ENCODE peak calls at places on chromosomes 2 and 18, in four cellular contexts. One of them, this sample, is unnamed.
A peak's percentile ranks its signal among the peaks of the same experiment; 100 is the strongest.

GRCh38 chr2:60745761-60746160 is 10.3 kb upstream of the PAPOLG start:
- DNase-seq in uterus: no peak
- DNase-seq in endothelial cell of umbilical vein: no peak
- DNase-seq in upper lobe of left lung: no peak
- DNase-seq in this sample: no peak

GRCh38 chr2:240996161-240996833 is 2.1 kb upstream of the SNED1 start:
- DNase-seq in upper lobe of left lung: no peak
- DNase-seq in uterus: no peak
- DNase-seq in endothelial cell of umbilical vein: no peak
- DNase-seq in this sample: peak; percentile 81

GRCh38 chr2:23637011-23637778 is 252.2 kb downstream of the KLHL29 start:
- DNase-seq in uterus: peak; percentile 41
- DNase-seq in endothelial cell of umbilical vein: peak; percentile 74
- DNase-seq in upper lobe of left lung: no peak
- DNase-seq in this sample: no peak

GRCh38 chr18:23826850-23827620 is 137.8 kb downstream of the LAMA3 start:
- DNase-seq in endothelial cell of umbilical vein: peak; percentile 45
- DNase-seq in upper lobe of left lung: no peak
- DNase-seq in uterus: no peak
- DNase-seq in this sample: no peak

GRCh38 chr2:138922973-138923563 is 142.9 kb upstream of the NXPH2 start:
- DNase-seq in endothelial cell of umbilical vein: peak; percentile 15
- DNase-seq in uterus: no peak
- DNase-seq in upper lobe of left lung: no peak
- DNase-seq in this sample: no peak

GRCh38 chr2:6932833-6933232 is 15.6 kb downstream of the RNF144A start:
- DNase-seq in upper lobe of left lung: no peak
- DNase-seq in endothelial cell of umbilical vein: no peak
- DNase-seq in uterus: no peak
- DNase-seq in this sample: no peak

GRCh38 chr18:13246121-13246520 is 27.6 kb downstream of the LDLRAD4 start:
- DNase-seq in uterus: no peak
- DNase-seq in upper lobe of left lung: no peak
- DNase-seq in endothelial cell of umbilical vein: no peak
- DNase-seq in this sample: no peak

GRCh38 chr18:51610481-51610880 is 413.0 kb upstream of the MEX3C start:
- DNase-seq in uterus: no peak
- DNase-seq in endothelial cell of umbilical vein: no peak
- DNase-seq in upper lobe of left lung: no peak
- DNase-seq in this sample: no peak

GRCh38 chr2:120231974-120232635 is 8.9 kb upstream of the TMEM185B start:
- DNase-seq in uterus: peak; percentile 22
- DNase-seq in endothelial cell of umbilical vein: no peak
- DNase-seq in upper lobe of left lung: no peak
- DNase-seq in this sample: no peak

GRCh38 chr2:73259704-73260337 is 24.5 kb downstream of the FBXO41 start:
- DNase-seq in upper lobe of left lung: no peak
- DNase-seq in uterus: no peak
- DNase-seq in endothelial cell of umbilical vein: no peak
- DNase-seq in this sample: no peak

GRCh38 chr2:24926602-24927252 is 6.7 kb upstream of the ADCY3 start:
- DNase-seq in upper lobe of left lung: peak; percentile 85
- DNase-seq in uterus: peak; percentile 74
- DNase-seq in endothelial cell of umbilical vein: no peak
- DNase-seq in this sample: peak; percentile 76

GRCh38 chr2:187453078-187453641 is 5.1 kb upstream of the CALCRL start:
- DNase-seq in endothelial cell of umbilical vein: peak; percentile 68
- DNase-seq in uterus: no peak
- DNase-seq in upper lobe of left lung: no peak
- DNase-seq in this sample: no peak

GRCh38 chr2:226317970-226318369 is 481.6 kb downstream of the IRS1 start:
- DNase-seq in uterus: no peak
- DNase-seq in endothelial cell of umbilical vein: no peak
- DNase-seq in upper lobe of left lung: no peak
- DNase-seq in this sample: no peak

GRCh38 chr2:20429528-20429927 is 17.3 kb upstream of the RHOB start:
- DNase-seq in upper lobe of left lung: no peak
- DNase-seq in uterus: no peak
- DNase-seq in endothelial cell of umbilical vein: no peak
- DNase-seq in this sample: peak; percentile 68

GRCh38 chr18:56992777-56993176 is 154.1 kb upstream of the BOD1L2 start:
- DNase-seq in endothelial cell of umbilical vein: no peak
- DNase-seq in uterus: no peak
- DNase-seq in upper lobe of left lung: no peak
- DNase-seq in this sample: no peak

GRCh38 chr2:74502720-74503505 is 3.5 kb upstream of the LBX2 start:
- DNase-seq in endothelial cell of umbilical vein: peak; percentile 86
- DNase-seq in upper lobe of left lung: peak; percentile 93
- DNase-seq in uterus: peak; percentile 69
- DNase-seq in this sample: peak; percentile 97

GRCh38 chr18:73577365-73577764 is 570.3 kb downstream of the FBXO15 start:
- DNase-seq in endothelial cell of umbilical vein: no peak
- DNase-seq in uterus: no peak
- DNase-seq in upper lobe of left lung: no peak
- DNase-seq in this sample: no peak

GRCh38 chr2:231326404-231326803 is 69.1 kb upstream of the B3GNT7 start:
- DNase-seq in upper lobe of left lung: no peak
- DNase-seq in uterus: no peak
- DNase-seq in endothelial cell of umbilical vein: no peak
- DNase-seq in this sample: peak; percentile 39

GRCh38 chr2:57937456-57937855 is 109.2 kb upstream of the VRK2 start:
- DNase-seq in uterus: no peak
- DNase-seq in upper lobe of left lung: no peak
- DNase-seq in endothelial cell of umbilical vein: no peak
- DNase-seq in this sample: no peak

GRCh38 chr2:225806105-225806504 is 406.6 kb downstream of the NYAP2 start:
- DNase-seq in uterus: no peak
- DNase-seq in endothelial cell of umbilical vein: no peak
- DNase-seq in upper lobe of left lung: no peak
- DNase-seq in this sample: no peak

DNA sequence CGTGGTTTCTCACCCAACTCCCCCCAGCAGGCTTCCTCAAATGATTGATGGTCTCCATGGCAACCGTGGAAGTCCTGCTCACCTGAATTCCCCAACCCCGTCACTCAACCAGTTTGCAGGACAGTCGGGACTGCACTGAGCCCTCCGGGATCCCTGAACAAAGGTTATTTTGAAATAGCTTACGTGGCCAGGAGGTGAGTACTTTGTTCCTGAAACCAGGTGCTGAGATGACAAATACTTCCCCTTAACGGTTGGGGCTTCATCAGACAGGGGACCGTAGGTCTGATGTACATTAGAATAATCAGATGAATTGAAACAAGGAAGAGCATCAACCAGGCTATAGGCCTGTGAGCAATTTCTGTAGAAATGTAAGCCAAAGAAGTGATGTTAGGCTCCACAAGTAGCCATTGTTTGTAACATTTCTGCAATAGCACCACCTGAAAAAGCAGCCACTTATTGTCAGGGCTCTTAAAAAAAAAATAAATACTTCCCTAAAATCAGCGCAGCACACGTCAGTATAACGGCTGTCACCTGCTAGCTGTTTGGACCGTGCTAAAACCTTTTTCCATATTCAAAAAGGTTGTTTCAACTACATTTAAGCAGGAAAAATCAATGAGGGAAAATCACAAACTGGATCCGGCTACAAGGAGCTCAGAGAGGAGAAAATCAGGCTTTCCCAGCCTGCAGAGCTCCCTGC is 206.4 kb upstream of the ID2 start:
- DNase-seq in upper lobe of left lung: no peak
- DNase-seq in uterus: no peak
- DNase-seq in endothelial cell of umbilical vein: no peak
- DNase-seq in this sample: no peak
- H3K4me3 ChIP-seq in upper lobe of left lung: no peak overlapping the region
- H3K4me3 ChIP-seq in uterus: no peak overlapping the region
- H3K4me3 ChIP-seq in endothelial cell of umbilical vein: no peak overlapping the region
- H3K4me3 ChIP-seq in this sample: no peak overlapping the region

GRCh38 chr2:159713691-159714585 is 1.6 kb downstream of the MARCHF7 start:
- DNase-seq in uterus: no peak
- DNase-seq in endothelial cell of umbilical vein: peak; percentile 56
- DNase-seq in upper lobe of left lung: no peak
- DNase-seq in this sample: no peak
- TF ChIP-seq POLR2A in uterus: no peak
- TF ChIP-seq POLR2A in endothelial cell of umbilical vein: no peak
- TF ChIP-seq POLR2A in upper lobe of left lung: no peak
- TF ChIP-seq POLR2A in this sample: no peak

GRCh38 chr18:50466634-50467033 is 91.8 kb downstream of the SKA1 start:
- DNase-seq in uterus: no peak
- DNase-seq in upper lobe of left lung: no peak
- DNase-seq in endothelial cell of umbilical vein: no peak
- DNase-seq in this sample: no peak
- TF ChIP-seq CTCF in uterus: no peak
- TF ChIP-seq CTCF in upper lobe of left lung: no peak
- TF ChIP-seq CTCF in endothelial cell of umbilical vein: no peak
- TF ChIP-seq CTCF in this sample: no peak

GRCh38 chr2:45007356-45007755 is 1.9 kb downstream of the SIX2 start:
- DNase-seq in upper lobe of left lung: no peak
- DNase-seq in uterus: no peak
- DNase-seq in endothelial cell of umbilical vein: no peak
- DNase-seq in this sample: no peak

GRCh38 chr2:45004569-45005181 is 4.6 kb downstream of the SIX2 start:
- DNase-seq in endothelial cell of umbilical vein: no peak
- DNase-seq in uterus: no peak
- DNase-seq in upper lobe of left lung: peak; percentile 58
- DNase-seq in this sample: peak; percentile 85

GRCh38 chr2:45005261-45006002 is 3.8 kb downstream of the SIX2 start:
- DNase-seq in upper lobe of left lung: peak; percentile 73
- DNase-seq in uterus: no peak
- DNase-seq in endothelial cell of umbilical vein: no peak
- DNase-seq in this sample: no peak

GRCh38 chr2:45006942-45007287 is 2.3 kb downstream of the SIX2 start:
- DNase-seq in upper lobe of left lung: no peak
- DNase-seq in endothelial cell of umbilical vein: no peak
- DNase-seq in uterus: no peak
- DNase-seq in this sample: no peak

DNA sequence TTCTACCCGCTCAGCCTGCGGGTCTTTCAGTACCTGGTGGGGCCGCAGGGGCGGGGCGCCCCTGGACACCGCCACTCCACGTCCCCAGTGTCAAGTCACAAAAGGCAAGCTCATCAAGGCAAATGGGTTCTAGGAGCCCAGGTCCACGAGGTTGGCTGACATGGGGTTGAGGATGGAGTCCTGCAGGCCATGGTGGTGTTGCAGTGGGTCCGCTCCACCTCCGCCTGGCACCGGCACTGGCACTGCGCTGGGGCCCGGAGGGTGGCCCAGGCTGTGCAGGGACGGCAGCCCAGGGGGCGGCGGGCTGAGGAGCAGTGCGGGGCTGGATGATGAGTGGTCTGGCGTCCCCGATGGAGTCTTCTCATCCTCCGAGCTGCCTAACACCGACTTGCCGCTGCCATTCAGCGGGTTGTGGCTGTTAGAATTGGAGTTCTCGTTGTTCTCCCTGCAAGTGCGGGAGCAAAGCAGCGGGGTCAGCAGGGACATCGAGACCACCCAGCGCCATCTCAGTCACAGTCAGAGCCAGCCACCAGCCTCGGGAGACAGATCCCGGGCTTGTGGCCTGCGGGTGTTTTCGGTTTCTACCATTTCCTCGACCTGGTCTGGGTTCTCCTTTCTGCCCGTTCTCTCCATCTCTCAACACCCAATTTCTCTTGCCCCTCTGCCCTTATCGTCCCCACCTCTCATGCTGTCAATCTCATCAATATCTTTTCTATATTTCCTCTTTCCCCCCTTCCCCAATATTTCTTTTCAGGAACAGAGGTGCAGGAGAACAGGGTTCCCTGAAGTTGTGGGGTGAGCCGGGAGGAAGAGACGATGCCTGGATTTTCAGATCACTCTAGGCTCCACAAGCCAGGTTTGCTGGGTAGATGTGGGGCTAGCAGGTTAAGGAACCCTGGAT is 3.0 kb downstream of the SIX2 start:
- DNase-seq in endothelial cell of umbilical vein: no peak
- DNase-seq in upper lobe of left lung: peak; percentile 70
- DNase-seq in uterus: no peak
- DNase-seq in this sample: no peak
- H3K4me3 ChIP-seq in endothelial cell of umbilical vein: no peak overlapping the region
- H3K4me3 ChIP-seq in upper lobe of left lung: no peak overlapping the region
- H3K4me3 ChIP-seq in uterus: no peak overlapping the region
- H3K4me3 ChIP-seq in this sample: no peak overlapping the region

GRCh38 chr2:165814473-165814872 is 20.4 kb upstream of the GALNT3 start:
- DNase-seq in uterus: no peak
- DNase-seq in endothelial cell of umbilical vein: no peak
- DNase-seq in upper lobe of left lung: no peak
- DNase-seq in this sample: no peak
- TF ChIP-seq POLR2A in uterus: no peak
- TF ChIP-seq POLR2A in endothelial cell of umbilical vein: no peak
- TF ChIP-seq POLR2A in upper lobe of left lung: no peak
- TF ChIP-seq POLR2A in this sample: no peak

DNA sequence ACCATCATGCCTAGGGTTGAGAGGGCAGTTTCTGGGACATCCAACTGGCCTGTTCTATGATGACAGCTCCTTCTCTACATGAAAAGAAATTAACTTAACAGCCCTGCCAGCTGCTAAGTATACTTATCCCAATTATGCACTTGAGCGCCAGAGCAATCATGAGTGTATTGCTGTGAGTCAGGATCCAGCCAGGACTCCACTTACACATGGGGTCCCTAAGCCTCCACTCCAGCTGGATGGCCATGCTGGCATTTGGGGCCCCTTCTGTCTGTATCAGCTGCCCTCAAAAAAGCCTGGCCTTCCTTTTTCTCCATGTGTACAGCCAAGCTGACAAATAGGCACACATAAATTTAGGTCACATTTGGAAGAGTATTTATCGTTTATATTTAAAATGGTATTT is 481.9 kb downstream of the TMX3 start:
- DNase-seq in endothelial cell of umbilical vein: no peak
- DNase-seq in upper lobe of left lung: no peak
- DNase-seq in uterus: no peak
- DNase-seq in this sample: no peak
- TF ChIP-seq CTCF in endothelial cell of umbilical vein: no peak
- TF ChIP-seq CTCF in upper lobe of left lung: no peak
- TF ChIP-seq CTCF in uterus: no peak
- TF ChIP-seq CTCF in this sample: no peak

GRCh38 chr2:11154460-11155325 is 574 bp upstream of the SLC66A3 start:
- DNase-seq in uterus: peak; percentile 98
- DNase-seq in endothelial cell of umbilical vein: peak; percentile 91
- DNase-seq in upper lobe of left lung: no peak
- DNase-seq in this sample: peak; percentile 97
- H3K4me3 ChIP-seq in uterus: peak overlapping the region; percentile 51
- H3K4me3 ChIP-seq in endothelial cell of umbilical vein: peak overlapping the region; percentile 50
- H3K4me3 ChIP-seq in upper lobe of left lung: no peak overlapping the region
- H3K4me3 ChIP-seq in this sample: peak overlapping the region; percentile 9

GRCh38 chr2:64841462-64841861 is 147.7 kb upstream of the SLC1A4 start:
- DNase-seq in endothelial cell of umbilical vein: no peak
- DNase-seq in uterus: no peak
- DNase-seq in upper lobe of left lung: no peak
- DNase-seq in this sample: no peak

GRCh38 chr2:64838817-64839216 is 150.4 kb upstream of the SLC1A4 start:
- DNase-seq in uterus: no peak
- DNase-seq in endothelial cell of umbilical vein: peak; percentile 44
- DNase-seq in upper lobe of left lung: no peak
- DNase-seq in this sample: no peak

GRCh38 chr2:64837925-64838641 is 151.1 kb upstream of the SLC1A4 start:
- DNase-seq in upper lobe of left lung: no peak
- DNase-seq in uterus: peak; percentile 25
- DNase-seq in endothelial cell of umbilical vein: no peak
- DNase-seq in this sample: no peak

GRCh38 chr2:64840419-64840818 is 148.8 kb upstream of the SLC1A4 start:
- DNase-seq in endothelial cell of umbilical vein: no peak
- DNase-seq in upper lobe of left lung: no peak
- DNase-seq in uterus: no peak
- DNase-seq in this sample: no peak

GRCh38 chr2:64839844-64840243 is 149.4 kb upstream of the SLC1A4 start:
- DNase-seq in uterus: no peak
- DNase-seq in endothelial cell of umbilical vein: no peak
- DNase-seq in upper lobe of left lung: no peak
- DNase-seq in this sample: no peak
- TF ChIP-seq POLR2A in uterus: no peak
- TF ChIP-seq POLR2A in endothelial cell of umbilical vein: no peak
- TF ChIP-seq POLR2A in upper lobe of left lung: peak; percentile 24
- TF ChIP-seq POLR2A in this sample: no peak